ENCODE peak calls at places on chromosomes 5 and 9, in six cellular contexts. V is epithelial cell of proximal tubule, K is kidney, F is foreskin fibroblast, Q is hepatocyte, D is uterus. T is an unnamed sample.

GRCh38 chr9:15622596-15622995 is 69.8 kb downstream of the CCDC171 start:
- DNase-seq in V (no peak), K (no peak), F (peak; percentile 46), Q (no peak), D (no peak), T (no peak)

GRCh38 chr5:40410939-40411635 is 268.6 kb upstream of the PTGER4 start:
- DNase-seq in V (no peak), K (no peak), F (peak; percentile 42), Q (no peak), D (no peak), T (no peak)

GRCh38 chr5:61151893-61152292 is 10.4 kb downstream of the SMIM15 start:
- DNase-seq in V (no peak), K (no peak), F (no peak), Q (no peak), D (no peak), T (no peak)

GRCh38 chr5:145701404-145701803 is 133.7 kb downstream of the PRELID2 start:
- DNase-seq in V (no peak), K (no peak), F (no peak), Q (no peak), D (no peak), T (no peak)

GRCh38 chr5:54460181-54460919 is 4.9 kb downstream of the HSPB3 start:
- DNase-seq in V (no peak), K (no peak), F (peak; percentile 76), Q (no peak), D (no peak), T (no peak)

GRCh38 chr5:68344447-68345111 is 129.0 kb downstream of the PIK3R1 start:
- DNase-seq in V (peak; percentile 90), K (no peak), F (peak; percentile 66), Q (peak; percentile 49), D (no peak), T (no peak)

GRCh38 chr5:170582931-170583330 is 79.1 kb downstream of the KCNIP1 start:
- DNase-seq in V (no peak), K (no peak), F (no peak), Q (no peak), D (no peak), T (no peak)

GRCh38 chr5:82422751-82423181 is 144.6 kb upstream of the RPS23 start:
- DNase-seq in V (no peak), K (no peak), F (peak; percentile 30), Q (no peak), D (no peak), T (no peak)

GRCh38 chr9:130770679-130771442 is 64.2 kb upstream of the ABL1 start:
- DNase-seq in V (no peak), K (no peak), F (peak; percentile 86), Q (peak; percentile 71), D (no peak), T (no peak)

GRCh38 chr9:136004219-136004618 is 43.0 kb upstream of the UBAC1 start:
- DNase-seq in V (no peak), K (no peak), F (no peak), Q (no peak), D (no peak), T (no peak)

GRCh38 chr5:166713281-166713680 is 1578.2 kb upstream of the WWC1 start:
- DNase-seq in V (no peak), K (no peak), F (no peak), Q (peak; percentile 57), D (no peak), T (no peak)

GRCh38 chr9:88280816-88281382 is 107.3 kb upstream of the SPIN1 start:
- DNase-seq in V (no peak), K (no peak), F (no peak), Q (no peak), D (no peak), T (no peak)

GRCh38 chr5:78497573-78498533 is 137.4 kb downstream of the SCAMP1 start:
- DNase-seq in V (no peak), K (no peak), F (peak; percentile 38), Q (no peak), D (no peak), T (no peak)
- H3K4me3 ChIP-seq in V (no peak overlapping the region), K (no peak overlapping the region), F (no peak overlapping the region), Q (no peak overlapping the region), D (no peak overlapping the region), T (no peak overlapping the region)

DNA sequence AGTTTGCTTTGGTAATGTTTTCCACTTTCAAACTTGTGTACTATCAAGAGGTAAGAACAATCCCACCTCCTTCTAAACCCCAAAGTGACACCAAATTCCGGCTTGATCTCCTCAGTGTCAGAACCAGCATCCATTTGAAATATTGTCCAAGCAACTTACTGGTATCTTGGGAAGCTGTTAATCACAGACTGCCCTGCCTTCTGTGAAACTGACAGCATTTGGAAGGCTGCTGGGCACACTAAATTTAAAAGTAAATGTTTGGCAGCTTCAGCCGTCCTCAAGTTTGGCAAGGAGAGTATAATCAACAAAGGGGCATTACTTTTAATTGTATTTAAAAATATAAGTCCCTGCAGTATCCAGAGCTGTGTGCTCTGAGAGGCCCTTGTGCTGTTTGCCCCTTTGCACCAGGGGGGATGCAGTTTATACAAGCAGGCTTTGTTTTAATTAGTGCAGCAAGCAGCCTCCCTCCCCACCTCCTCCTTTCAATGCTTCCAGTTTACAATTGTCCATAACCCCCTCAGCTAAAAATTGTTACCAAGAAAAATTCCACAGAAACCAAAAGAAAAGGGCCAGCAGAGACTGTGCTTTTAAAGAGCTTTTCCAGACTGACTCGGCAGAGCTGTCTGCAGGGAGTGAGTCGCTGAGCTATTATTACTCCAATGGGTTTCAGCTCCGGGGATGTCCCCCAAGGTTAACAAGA is 328.4 kb upstream of the MPDZ start:
- DNase-seq in V (no peak), K (no peak), F (no peak), Q (peak; percentile 17), D (no peak), T (no peak)
- H3K4me3 ChIP-seq in V (peak overlapping the region; percentile 9), K (no peak overlapping the region), F (no peak overlapping the region), Q (no peak overlapping the region), D (no peak overlapping the region), T (no peak overlapping the region)

GRCh38 chr9:89317282-89317681 is 1.0 kb upstream of the SECISBP2 start:
- DNase-seq in V (no peak), K (no peak), F (no peak), Q (no peak), D (no peak), T (no peak)
- H3K4me3 ChIP-seq in V (peak overlapping the region; percentile 72), K (no peak overlapping the region), F (peak overlapping the region; percentile 66), Q (no peak overlapping the region), D (no peak overlapping the region), T (no peak overlapping the region)

DNA sequence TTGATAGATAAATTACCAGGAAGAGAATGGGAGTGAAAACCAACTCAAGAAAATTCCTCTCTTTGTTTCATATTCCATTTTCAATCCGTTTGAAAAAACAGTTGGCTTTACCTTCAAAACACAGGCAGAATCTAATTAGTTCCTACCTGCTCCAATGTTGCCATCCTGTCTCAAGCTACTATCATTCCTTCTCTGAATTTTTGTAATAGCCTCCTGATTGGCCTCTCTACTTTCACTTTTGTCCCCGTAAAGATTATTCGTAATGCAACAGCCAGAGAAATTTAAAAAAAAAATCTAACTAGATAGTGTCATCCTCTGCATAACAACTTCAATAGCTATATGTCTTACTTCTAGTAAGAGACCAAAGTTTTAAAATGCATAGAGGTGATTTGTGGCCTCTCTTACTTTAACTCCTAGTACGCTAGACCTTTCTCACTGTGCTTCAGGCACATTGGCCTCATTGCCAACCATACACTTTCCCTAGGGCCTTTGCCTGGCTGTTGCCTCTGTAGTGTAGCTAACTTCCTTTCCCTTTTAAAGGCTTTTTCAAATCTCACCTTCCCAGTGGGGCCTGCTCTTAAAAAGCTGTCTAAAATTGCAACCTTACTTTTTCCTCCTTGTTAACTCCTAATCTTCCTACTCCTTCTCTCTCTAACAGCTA is 311.3 kb upstream of the GRIN3A start:
- DNase-seq in V (no peak), K (no peak), F (no peak), Q (no peak), D (no peak), T (no peak)
- H3K4me3 ChIP-seq in V (no peak overlapping the region), K (no peak overlapping the region), F (no peak overlapping the region), Q (no peak overlapping the region), D (no peak overlapping the region), T (no peak overlapping the region)

DNA sequence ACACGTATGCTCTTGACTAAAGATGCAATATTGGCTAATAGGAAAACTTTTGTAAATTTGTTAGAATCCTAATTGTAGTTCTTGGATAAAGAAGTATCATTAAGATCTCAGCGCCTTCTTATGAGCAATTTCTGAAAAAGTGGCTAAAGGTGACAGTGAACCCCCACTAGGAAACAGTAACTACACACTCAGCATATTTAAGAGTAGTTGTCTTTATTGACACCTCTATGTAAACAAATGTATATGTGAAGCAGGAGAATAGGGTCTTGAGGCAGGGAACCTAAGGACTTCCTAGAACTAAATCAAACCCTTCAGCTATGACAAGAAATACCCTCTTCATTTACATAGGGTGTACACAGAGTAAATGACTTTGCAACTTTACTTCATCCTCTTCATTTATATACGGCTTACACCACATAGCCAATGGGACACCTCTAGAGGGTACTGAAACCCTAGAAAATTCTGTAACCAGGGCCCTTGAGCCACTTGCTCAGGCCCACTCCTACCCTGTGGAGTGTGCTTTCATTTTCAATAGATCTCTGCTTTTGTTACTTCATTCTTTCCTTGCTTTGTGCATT is 2.8 kb downstream of the NIPSNAP3A start:
- DNase-seq in V (no peak), K (no peak), F (no peak), Q (no peak), D (no peak), T (no peak)
- H3K4me3 ChIP-seq in V (no peak overlapping the region), K (no peak overlapping the region), F (no peak overlapping the region), Q (no peak overlapping the region), D (no peak overlapping the region), T (no peak overlapping the region)

DNA sequence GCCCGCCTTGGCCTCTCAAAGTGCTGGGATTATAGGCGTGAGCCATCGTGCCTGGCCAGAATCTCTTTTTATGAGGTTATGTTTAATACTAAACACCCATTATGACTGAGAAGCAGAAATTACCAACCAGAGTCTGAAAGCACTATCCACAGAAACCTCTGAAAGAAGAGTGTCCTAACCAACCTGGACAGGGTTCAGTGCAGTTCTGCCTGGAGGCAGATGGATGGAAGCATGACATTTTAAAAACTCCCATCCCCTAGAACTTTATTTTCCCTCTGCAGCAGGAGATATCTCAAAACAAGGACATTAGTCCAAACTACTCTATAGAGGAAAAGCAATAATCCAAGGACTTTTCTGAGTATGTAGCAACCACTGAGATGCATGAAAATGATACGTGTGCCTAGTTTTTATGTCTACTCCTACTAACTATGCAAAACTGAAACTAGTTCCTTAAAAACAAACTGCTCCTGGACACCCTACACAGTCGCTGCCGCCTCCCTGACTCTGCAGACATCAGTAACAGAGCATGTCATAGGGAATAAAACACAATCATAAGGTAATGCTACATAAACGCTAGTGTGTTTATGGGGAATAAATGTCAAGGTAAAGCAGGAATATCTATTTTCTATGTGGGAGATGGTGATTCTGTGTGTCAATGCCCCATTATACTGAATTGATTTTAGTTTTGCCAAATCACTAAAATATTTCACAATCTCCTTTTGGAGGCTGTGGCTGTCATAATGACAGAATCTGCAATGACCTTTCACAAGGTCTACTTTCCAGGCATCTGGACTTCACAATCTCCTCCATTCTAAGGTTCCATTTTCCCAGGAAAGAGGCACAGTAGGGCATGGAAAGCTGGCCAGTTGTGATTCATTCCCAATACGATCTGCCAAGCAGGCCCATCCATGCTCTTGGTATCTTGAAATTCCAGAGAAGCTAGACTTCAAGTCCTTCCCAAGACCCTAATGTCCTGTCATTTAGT is 122.8 kb downstream of the SIL1 start:
- DNase-seq in V (no peak), K (no peak), F (peak; percentile 44), Q (no peak), D (no peak), T (no peak)
- H3K4me3 ChIP-seq in V (no peak overlapping the region), K (peak overlapping the region; percentile 18), F (no peak overlapping the region), Q (no peak overlapping the region), D (no peak overlapping the region), T (no peak overlapping the region)